ENCODE peak calls at places on chromosomes 13 and 19, in ten cellular contexts. One of them, this sample, is unnamed.

GRCh38 chr19:35389192-35389861 is 18.5 kb downstream of the GPR42 start:
- DNase-seq in SK-N-SH: no peak
- DNase-seq in H1: no peak
- DNase-seq in A549: no peak
- DNase-seq in WTC11: no peak
- DNase-seq in HepG2: peak
- DNase-seq in K562: peak
- DNase-seq in endothelial cell of umbilical vein: no peak
- DNase-seq in HCT116: no peak
- DNase-seq in GM12878: no peak
- DNase-seq in this sample: no peak

GRCh38 chr19:44552324-44552723 is 22.8 kb upstream of the CEACAM20 start:
- DNase-seq in SK-N-SH: peak
- DNase-seq in H1: peak
- DNase-seq in A549: peak
- DNase-seq in WTC11: peak
- DNase-seq in HepG2: peak
- DNase-seq in K562: peak
- DNase-seq in endothelial cell of umbilical vein: peak
- DNase-seq in HCT116: peak
- DNase-seq in GM12878: no peak
- DNase-seq in this sample: peak

GRCh38 chr19:34370117-34370516 is 5.1 kb downstream of the GPI start:
- DNase-seq in SK-N-SH: no peak
- DNase-seq in H1: no peak
- DNase-seq in A549: no peak
- DNase-seq in WTC11: no peak
- DNase-seq in HepG2: no peak
- DNase-seq in K562: no peak
- DNase-seq in endothelial cell of umbilical vein: no peak
- DNase-seq in HCT116: no peak
- DNase-seq in GM12878: no peak
- DNase-seq in this sample: no peak

GRCh38 chr19:1254081-1254527 is 5.7 kb downstream of the MIDN start:
- DNase-seq in SK-N-SH: no peak
- DNase-seq in H1: no peak
- DNase-seq in A549: no peak
- DNase-seq in WTC11: no peak
- DNase-seq in HepG2: no peak
- DNase-seq in K562: no peak
- DNase-seq in endothelial cell of umbilical vein: no peak
- DNase-seq in HCT116: no peak
- DNase-seq in GM12878: no peak
- DNase-seq in this sample: no peak

GRCh38 chr13:75372517-75372916 is 109.5 kb downstream of the TBC1D4 start:
- DNase-seq in SK-N-SH: peak
- DNase-seq in H1: no peak
- DNase-seq in A549: peak
- DNase-seq in WTC11: no peak
- DNase-seq in HepG2: peak
- DNase-seq in K562: peak
- DNase-seq in endothelial cell of umbilical vein: peak
- DNase-seq in HCT116: no peak
- DNase-seq in GM12878: no peak
- DNase-seq in this sample: peak

GRCh38 chr19:47230122-47230920 is 678 bp downstream of the BBC3 start:
- DNase-seq in SK-N-SH: peak
- DNase-seq in H1: no peak
- DNase-seq in A549: no peak
- DNase-seq in WTC11: peak
- DNase-seq in HepG2: peak
- DNase-seq in K562: peak
- DNase-seq in endothelial cell of umbilical vein: peak
- DNase-seq in HCT116: no peak
- DNase-seq in GM12878: no peak
- DNase-seq in this sample: peak

GRCh38 chr19:19381007-19381926 is 24.2 kb upstream of the GATAD2A start:
- DNase-seq in SK-N-SH: no peak
- DNase-seq in H1: no peak
- DNase-seq in A549: no peak
- DNase-seq in WTC11: no peak
- DNase-seq in HepG2: no peak
- DNase-seq in K562: no peak
- DNase-seq in endothelial cell of umbilical vein: no peak
- DNase-seq in HCT116: no peak
- DNase-seq in GM12878: no peak
- DNase-seq in this sample: no peak

GRCh38 chr19:41399091-41399490 is 1.5 kb downstream of the BCKDHA start:
- DNase-seq in SK-N-SH: no peak
- DNase-seq in H1: no peak
- DNase-seq in A549: no peak
- DNase-seq in WTC11: no peak
- DNase-seq in HepG2: no peak
- DNase-seq in K562: no peak
- DNase-seq in endothelial cell of umbilical vein: no peak
- DNase-seq in HCT116: no peak
- DNase-seq in GM12878: no peak
- DNase-seq in this sample: no peak

GRCh38 chr19:43416951-43417623 is 2.4 kb downstream of the TEX101 start:
- DNase-seq in SK-N-SH: no peak
- DNase-seq in H1: no peak
- DNase-seq in A549: no peak
- DNase-seq in WTC11: no peak
- DNase-seq in HepG2: no peak
- DNase-seq in K562: no peak
- DNase-seq in endothelial cell of umbilical vein: no peak
- DNase-seq in HCT116: no peak
- DNase-seq in GM12878: no peak
- DNase-seq in this sample: no peak

GRCh38 chr13:24148414-24149305 is 11.9 kb upstream of the SPATA13 start:
- DNase-seq in SK-N-SH: no peak
- DNase-seq in H1: peak
- DNase-seq in A549: peak
- DNase-seq in WTC11: no peak
- DNase-seq in HepG2: peak
- DNase-seq in K562: no peak
- DNase-seq in endothelial cell of umbilical vein: peak
- DNase-seq in HCT116: peak
- DNase-seq in GM12878: no peak
- DNase-seq in this sample: no peak

GRCh38 chr13:42615691-42616090 is 41.7 kb downstream of the TNFSF11 start:
- DNase-seq in SK-N-SH: no peak
- DNase-seq in H1: no peak
- DNase-seq in A549: no peak
- DNase-seq in WTC11: no peak
- DNase-seq in HepG2: no peak
- DNase-seq in K562: no peak
- DNase-seq in endothelial cell of umbilical vein: no peak
- DNase-seq in HCT116: no peak
- DNase-seq in GM12878: no peak
- DNase-seq in this sample: peak
- TF ChIP-seq MAX in SK-N-SH: no peak
- TF ChIP-seq MAX in H1: no peak
- TF ChIP-seq MAX in A549: no peak
- TF ChIP-seq MAX in WTC11: no peak
- TF ChIP-seq MAX in HepG2: no peak
- TF ChIP-seq MAX in K562: no peak
- TF ChIP-seq MAX in endothelial cell of umbilical vein: no peak
- TF ChIP-seq MAX in HCT116: no peak
- TF ChIP-seq MAX in GM12878: no peak
- TF ChIP-seq MAX in this sample: no peak

GRCh38 chr13:35744566-35745203 is 268.2 kb upstream of the MAB21L1 start:
- DNase-seq in SK-N-SH: no peak
- DNase-seq in H1: no peak
- DNase-seq in A549: no peak
- DNase-seq in WTC11: no peak
- DNase-seq in HepG2: no peak
- DNase-seq in K562: no peak
- DNase-seq in endothelial cell of umbilical vein: no peak
- DNase-seq in HCT116: no peak
- DNase-seq in GM12878: no peak
- DNase-seq in this sample: no peak
- TF ChIP-seq MAX in SK-N-SH: no peak
- TF ChIP-seq MAX in H1: no peak
- TF ChIP-seq MAX in A549: no peak
- TF ChIP-seq MAX in WTC11: no peak
- TF ChIP-seq MAX in HepG2: no peak
- TF ChIP-seq MAX in K562: no peak
- TF ChIP-seq MAX in endothelial cell of umbilical vein: no peak
- TF ChIP-seq MAX in HCT116: no peak
- TF ChIP-seq MAX in GM12878: no peak
- TF ChIP-seq MAX in this sample: no peak

DNA sequence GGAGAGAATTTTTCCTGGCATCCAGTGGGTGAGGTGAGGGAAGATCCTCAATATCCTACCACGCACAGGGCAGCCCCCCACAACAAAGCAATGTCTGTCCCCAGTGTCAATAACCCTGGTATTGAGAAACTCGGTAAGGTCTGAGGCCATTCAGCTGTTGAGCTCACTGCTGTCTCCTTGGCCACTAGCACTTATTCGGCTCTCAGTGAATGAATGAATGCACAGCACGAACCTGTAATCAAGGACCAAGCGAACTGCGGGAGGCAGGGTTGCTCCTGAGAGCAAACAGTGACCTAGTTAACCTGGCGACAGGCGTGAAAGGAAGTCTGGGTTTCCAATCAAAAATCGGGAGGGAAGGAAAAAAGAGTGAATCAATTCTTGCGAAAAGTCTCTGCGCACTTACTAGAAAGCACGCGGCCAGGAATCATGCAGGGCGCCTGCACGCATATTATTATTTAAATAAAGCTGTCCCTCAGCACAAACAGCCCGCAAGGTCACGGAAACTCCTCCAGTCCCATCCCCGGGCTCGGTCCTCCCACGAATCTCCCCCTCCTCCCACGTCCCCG is 538 bp downstream of the ZSCAN5A start:
- DNase-seq in SK-N-SH: no peak
- DNase-seq in H1: peak
- DNase-seq in A549: peak
- DNase-seq in WTC11: peak
- DNase-seq in HepG2: peak
- DNase-seq in K562: peak
- DNase-seq in endothelial cell of umbilical vein: no peak
- DNase-seq in HCT116: no peak
- DNase-seq in GM12878: no peak
- DNase-seq in this sample: no peak
- TF ChIP-seq MAX in SK-N-SH: peak
- TF ChIP-seq MAX in H1: no peak
- TF ChIP-seq MAX in A549: no peak
- TF ChIP-seq MAX in WTC11: no peak
- TF ChIP-seq MAX in HepG2: peak
- TF ChIP-seq MAX in K562: peak
- TF ChIP-seq MAX in endothelial cell of umbilical vein: no peak
- TF ChIP-seq MAX in HCT116: no peak
- TF ChIP-seq MAX in GM12878: no peak
- TF ChIP-seq MAX in this sample: peak

GRCh38 chr13:79679334-79679733 is 198.4 kb downstream of the NDFIP2 start:
- DNase-seq in SK-N-SH: peak
- DNase-seq in H1: peak
- DNase-seq in A549: peak
- DNase-seq in WTC11: peak
- DNase-seq in HepG2: peak
- DNase-seq in K562: peak
- DNase-seq in endothelial cell of umbilical vein: peak
- DNase-seq in HCT116: peak
- DNase-seq in GM12878: no peak
- DNase-seq in this sample: peak
- TF ChIP-seq MAX in SK-N-SH: peak
- TF ChIP-seq MAX in H1: no peak
- TF ChIP-seq MAX in A549: no peak
- TF ChIP-seq MAX in WTC11: no peak
- TF ChIP-seq MAX in HepG2: no peak
- TF ChIP-seq MAX in K562: no peak
- TF ChIP-seq MAX in endothelial cell of umbilical vein: no peak
- TF ChIP-seq MAX in HCT116: no peak
- TF ChIP-seq MAX in GM12878: no peak
- TF ChIP-seq MAX in this sample: no peak

This sample was measured in NB4.